ENCODE peak calls at places on chromosomes 4 and X, in seven cellular contexts. One of them, this sample, is unnamed.

GRCh38 chr4:40486534-40486933 is 143.1 kb downstream of the RBM47 start:
- DNase-seq in epithelial cell of proximal tubule: no peak
- DNase-seq in body of pancreas: no peak
- DNase-seq in CD4-positive, CD25-positive, alpha-beta regulatory T cell: no peak
- DNase-seq in fibroblast of lung: peak; percentile 50
- DNase-seq in H1: no peak
- DNase-seq in choroid plexus epithelial cell: peak; percentile 50
- DNase-seq in this sample: peak; percentile 17

GRCh38 chr4:104465201-104465600 is 29.5 kb downstream of the CXXC4 start:
- DNase-seq in epithelial cell of proximal tubule: no peak
- DNase-seq in body of pancreas: no peak
- DNase-seq in CD4-positive, CD25-positive, alpha-beta regulatory T cell: no peak
- DNase-seq in fibroblast of lung: peak; percentile 84
- DNase-seq in H1: no peak
- DNase-seq in choroid plexus epithelial cell: peak; percentile 1
- DNase-seq in this sample: no peak

GRCh38 chr4:54165011-54165410 is 64.1 kb upstream of the PDGFRA start:
- DNase-seq in epithelial cell of proximal tubule: no peak
- DNase-seq in body of pancreas: no peak
- DNase-seq in CD4-positive, CD25-positive, alpha-beta regulatory T cell: no peak
- DNase-seq in fibroblast of lung: no peak
- DNase-seq in H1: no peak
- DNase-seq in choroid plexus epithelial cell: no peak
- DNase-seq in this sample: peak; percentile 64

GRCh38 chr4:177595413-177595812 is 153.2 kb upstream of the AGA start:
- DNase-seq in epithelial cell of proximal tubule: no peak
- DNase-seq in body of pancreas: no peak
- DNase-seq in CD4-positive, CD25-positive, alpha-beta regulatory T cell: no peak
- DNase-seq in fibroblast of lung: no peak
- DNase-seq in H1: no peak
- DNase-seq in choroid plexus epithelial cell: no peak
- DNase-seq in this sample: no peak

GRCh38 chrX:47854474-47854873 is 17.8 kb downstream of the ZNF81 start:
- DNase-seq in epithelial cell of proximal tubule: no peak
- DNase-seq in body of pancreas: peak; percentile 24
- DNase-seq in CD4-positive, CD25-positive, alpha-beta regulatory T cell: peak; percentile 32
- DNase-seq in fibroblast of lung: peak; percentile 36
- DNase-seq in H1: peak; percentile 43
- DNase-seq in choroid plexus epithelial cell: peak; percentile 55
- DNase-seq in this sample: no peak

GRCh38 chr4:172657112-172657511 is 511.5 kb upstream of the GALNT7 start:
- DNase-seq in epithelial cell of proximal tubule: no peak
- DNase-seq in body of pancreas: no peak
- DNase-seq in CD4-positive, CD25-positive, alpha-beta regulatory T cell: no peak
- DNase-seq in fibroblast of lung: no peak
- DNase-seq in H1: no peak
- DNase-seq in choroid plexus epithelial cell: no peak
- DNase-seq in this sample: no peak

GRCh38 chr4:85773372-85773771 is 298.4 kb downstream of the ARHGAP24 start:
- DNase-seq in epithelial cell of proximal tubule: no peak
- DNase-seq in body of pancreas: no peak
- DNase-seq in CD4-positive, CD25-positive, alpha-beta regulatory T cell: no peak
- DNase-seq in fibroblast of lung: no peak
- DNase-seq in H1: no peak
- DNase-seq in choroid plexus epithelial cell: no peak
- DNase-seq in this sample: no peak

GRCh38 chr4:170990989-170991589 is 822.1 kb upstream of the GALNTL6 start:
- DNase-seq in epithelial cell of proximal tubule: peak; percentile 7
- DNase-seq in body of pancreas: peak; percentile 42
- DNase-seq in CD4-positive, CD25-positive, alpha-beta regulatory T cell: no peak
- DNase-seq in fibroblast of lung: no peak
- DNase-seq in H1: peak; percentile 55
- DNase-seq in choroid plexus epithelial cell: peak; percentile 55
- DNase-seq in this sample: no peak

GRCh38 chr4:124253080-124253479 is 459.5 kb downstream of the ANKRD50 start:
- DNase-seq in epithelial cell of proximal tubule: peak; percentile 18
- DNase-seq in body of pancreas: no peak
- DNase-seq in CD4-positive, CD25-positive, alpha-beta regulatory T cell: no peak
- DNase-seq in fibroblast of lung: no peak
- DNase-seq in H1: no peak
- DNase-seq in choroid plexus epithelial cell: no peak
- DNase-seq in this sample: no peak

GRCh38 chr4:64068096-64068495 is 341.2 kb downstream of the TECRL start:
- DNase-seq in epithelial cell of proximal tubule: no peak
- DNase-seq in body of pancreas: no peak
- DNase-seq in CD4-positive, CD25-positive, alpha-beta regulatory T cell: no peak
- DNase-seq in fibroblast of lung: no peak
- DNase-seq in H1: no peak
- DNase-seq in choroid plexus epithelial cell: no peak
- DNase-seq in this sample: no peak

GRCh38 chr4:52750819-52751348 is 341 bp downstream of the ERVMER34-1 start:
- DNase-seq in epithelial cell of proximal tubule: no peak
- DNase-seq in body of pancreas: peak; percentile 32
- DNase-seq in CD4-positive, CD25-positive, alpha-beta regulatory T cell: peak; percentile 2
- DNase-seq in fibroblast of lung: peak; percentile 8
- DNase-seq in H1: peak; percentile 77
- DNase-seq in choroid plexus epithelial cell: no peak
- DNase-seq in this sample: no peak

GRCh38 chrX:80511969-80512760 is 91.9 kb downstream of the TENT5D start:
- DNase-seq in epithelial cell of proximal tubule: no peak
- DNase-seq in body of pancreas: no peak
- DNase-seq in CD4-positive, CD25-positive, alpha-beta regulatory T cell: no peak
- DNase-seq in fibroblast of lung: no peak
- DNase-seq in H1: no peak
- DNase-seq in choroid plexus epithelial cell: no peak
- DNase-seq in this sample: peak; percentile 2

GRCh38 chr4:158814636-158815035 is 45.8 kb downstream of the FNIP2 start:
- DNase-seq in epithelial cell of proximal tubule: no peak
- DNase-seq in body of pancreas: no peak
- DNase-seq in CD4-positive, CD25-positive, alpha-beta regulatory T cell: no peak
- DNase-seq in fibroblast of lung: no peak
- DNase-seq in H1: no peak
- DNase-seq in choroid plexus epithelial cell: peak; percentile 84
- DNase-seq in this sample: peak; percentile 95

GRCh38 chrX:38811515-38812239 is 10.4 kb downstream of the MID1IP1 start:
- DNase-seq in epithelial cell of proximal tubule: no peak
- DNase-seq in body of pancreas: no peak
- DNase-seq in CD4-positive, CD25-positive, alpha-beta regulatory T cell: peak; percentile 49
- DNase-seq in fibroblast of lung: no peak
- DNase-seq in H1: no peak
- DNase-seq in choroid plexus epithelial cell: peak; percentile 52
- DNase-seq in this sample: peak; percentile 36

GRCh38 chr4:149961876-149962597 is 116.2 kb upstream of the DCLK2 start:
- DNase-seq in epithelial cell of proximal tubule: peak; percentile 53
- DNase-seq in body of pancreas: no peak
- DNase-seq in CD4-positive, CD25-positive, alpha-beta regulatory T cell: no peak
- DNase-seq in fibroblast of lung: peak; percentile 62
- DNase-seq in H1: no peak
- DNase-seq in choroid plexus epithelial cell: peak; percentile 81
- DNase-seq in this sample: peak; percentile 62

GRCh38 chrX:22629105-22629725 is 356.5 kb downstream of the CBLL2 start:
- DNase-seq in epithelial cell of proximal tubule: no peak
- DNase-seq in body of pancreas: no peak
- DNase-seq in CD4-positive, CD25-positive, alpha-beta regulatory T cell: no peak
- DNase-seq in fibroblast of lung: peak; percentile 80
- DNase-seq in H1: no peak
- DNase-seq in choroid plexus epithelial cell: peak; percentile 65
- DNase-seq in this sample: peak; percentile 77

GRCh38 chrX:72124540-72125201 is 7.0 kb downstream of the RTL5 start:
- DNase-seq in epithelial cell of proximal tubule: no peak
- DNase-seq in body of pancreas: no peak
- DNase-seq in CD4-positive, CD25-positive, alpha-beta regulatory T cell: no peak
- DNase-seq in fibroblast of lung: no peak
- DNase-seq in H1: no peak
- DNase-seq in choroid plexus epithelial cell: no peak
- DNase-seq in this sample: no peak

GRCh38 chrX:72120798-72121197 is 10.9 kb downstream of the RTL5 start:
- DNase-seq in epithelial cell of proximal tubule: no peak
- DNase-seq in body of pancreas: no peak
- DNase-seq in CD4-positive, CD25-positive, alpha-beta regulatory T cell: no peak
- DNase-seq in fibroblast of lung: no peak
- DNase-seq in H1: no peak
- DNase-seq in choroid plexus epithelial cell: no peak
- DNase-seq in this sample: peak; percentile 8

GRCh38 chrX:72123471-72124185 is 8.1 kb downstream of the RTL5 start:
- DNase-seq in epithelial cell of proximal tubule: no peak
- DNase-seq in body of pancreas: peak; percentile 50
- DNase-seq in CD4-positive, CD25-positive, alpha-beta regulatory T cell: no peak
- DNase-seq in fibroblast of lung: peak; percentile 38
- DNase-seq in H1: no peak
- DNase-seq in choroid plexus epithelial cell: peak; percentile 71
- DNase-seq in this sample: peak; percentile 22

GRCh38 chrX:72122621-72123275 is 9.0 kb downstream of the RTL5 start:
- DNase-seq in epithelial cell of proximal tubule: no peak
- DNase-seq in body of pancreas: no peak
- DNase-seq in CD4-positive, CD25-positive, alpha-beta regulatory T cell: no peak
- DNase-seq in fibroblast of lung: no peak
- DNase-seq in H1: no peak
- DNase-seq in choroid plexus epithelial cell: no peak
- DNase-seq in this sample: no peak

GRCh38 chrX:72121381-72121780 is 10.3 kb downstream of the RTL5 start:
- DNase-seq in epithelial cell of proximal tubule: no peak
- DNase-seq in body of pancreas: no peak
- DNase-seq in CD4-positive, CD25-positive, alpha-beta regulatory T cell: peak; percentile 60
- DNase-seq in fibroblast of lung: peak; percentile 87
- DNase-seq in H1: no peak
- DNase-seq in choroid plexus epithelial cell: peak; percentile 71
- DNase-seq in this sample: peak; percentile 77
- H3K4me3 ChIP-seq in epithelial cell of proximal tubule: no peak overlapping the region
- H3K4me3 ChIP-seq in body of pancreas: no peak overlapping the region
- H3K4me3 ChIP-seq in CD4-positive, CD25-positive, alpha-beta regulatory T cell: peak overlapping the region; percentile 53
- H3K4me3 ChIP-seq in fibroblast of lung: no peak overlapping the region
- H3K4me3 ChIP-seq in H1: no peak overlapping the region
- H3K4me3 ChIP-seq in choroid plexus epithelial cell: no peak overlapping the region
- H3K4me3 ChIP-seq in this sample: no peak overlapping the region

GRCh38 chr4:155494037-155494718 is 117.4 kb upstream of the MAP9 start:
- DNase-seq in epithelial cell of proximal tubule: no peak
- DNase-seq in body of pancreas: no peak
- DNase-seq in CD4-positive, CD25-positive, alpha-beta regulatory T cell: no peak
- DNase-seq in fibroblast of lung: no peak
- DNase-seq in H1: no peak
- DNase-seq in choroid plexus epithelial cell: no peak
- DNase-seq in this sample: no peak

GRCh38 chr4:155491336-155492131 is 114.8 kb upstream of the MAP9 start:
- DNase-seq in epithelial cell of proximal tubule: no peak
- DNase-seq in body of pancreas: no peak
- DNase-seq in CD4-positive, CD25-positive, alpha-beta regulatory T cell: no peak
- DNase-seq in fibroblast of lung: peak; percentile 55
- DNase-seq in H1: no peak
- DNase-seq in choroid plexus epithelial cell: peak; percentile 23
- DNase-seq in this sample: peak; percentile 18

GRCh38 chr4:155495572-155496293 is 119.0 kb upstream of the MAP9 start:
- DNase-seq in epithelial cell of proximal tubule: no peak
- DNase-seq in body of pancreas: no peak
- DNase-seq in CD4-positive, CD25-positive, alpha-beta regulatory T cell: no peak
- DNase-seq in fibroblast of lung: no peak
- DNase-seq in H1: no peak
- DNase-seq in choroid plexus epithelial cell: no peak
- DNase-seq in this sample: peak; percentile 9

GRCh38 chr4:155497306-155497705 is 120.5 kb upstream of the MAP9 start:
- DNase-seq in epithelial cell of proximal tubule: no peak
- DNase-seq in body of pancreas: no peak
- DNase-seq in CD4-positive, CD25-positive, alpha-beta regulatory T cell: no peak
- DNase-seq in fibroblast of lung: no peak
- DNase-seq in H1: no peak
- DNase-seq in choroid plexus epithelial cell: no peak
- DNase-seq in this sample: no peak

DNA sequence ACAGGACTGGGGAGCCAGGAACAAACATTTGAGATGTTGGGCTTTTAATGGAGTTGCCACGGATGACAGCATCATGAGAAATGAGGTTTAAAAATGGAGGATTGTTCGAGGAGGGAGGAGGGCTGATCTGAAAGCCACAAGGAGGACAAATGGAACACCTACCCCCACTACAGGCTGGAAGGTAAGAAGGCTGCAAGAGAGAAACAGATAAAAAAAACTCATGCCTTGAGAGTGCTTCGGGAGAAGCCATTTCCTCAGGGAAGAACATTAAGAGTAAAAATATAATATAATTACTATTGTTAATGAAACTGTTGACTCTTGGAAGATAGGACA is 119.5 kb upstream of the MAP9 start:
- DNase-seq in epithelial cell of proximal tubule: no peak
- DNase-seq in body of pancreas: no peak
- DNase-seq in CD4-positive, CD25-positive, alpha-beta regulatory T cell: no peak
- DNase-seq in fibroblast of lung: no peak
- DNase-seq in H1: no peak
- DNase-seq in choroid plexus epithelial cell: no peak
- DNase-seq in this sample: no peak
- H3K4me3 ChIP-seq in epithelial cell of proximal tubule: no peak overlapping the region
- H3K4me3 ChIP-seq in body of pancreas: no peak overlapping the region
- H3K4me3 ChIP-seq in CD4-positive, CD25-positive, alpha-beta regulatory T cell: no peak overlapping the region
- H3K4me3 ChIP-seq in fibroblast of lung: no peak overlapping the region
- H3K4me3 ChIP-seq in H1: no peak overlapping the region
- H3K4me3 ChIP-seq in choroid plexus epithelial cell: no peak overlapping the region
- H3K4me3 ChIP-seq in this sample: no peak overlapping the region

DNA sequence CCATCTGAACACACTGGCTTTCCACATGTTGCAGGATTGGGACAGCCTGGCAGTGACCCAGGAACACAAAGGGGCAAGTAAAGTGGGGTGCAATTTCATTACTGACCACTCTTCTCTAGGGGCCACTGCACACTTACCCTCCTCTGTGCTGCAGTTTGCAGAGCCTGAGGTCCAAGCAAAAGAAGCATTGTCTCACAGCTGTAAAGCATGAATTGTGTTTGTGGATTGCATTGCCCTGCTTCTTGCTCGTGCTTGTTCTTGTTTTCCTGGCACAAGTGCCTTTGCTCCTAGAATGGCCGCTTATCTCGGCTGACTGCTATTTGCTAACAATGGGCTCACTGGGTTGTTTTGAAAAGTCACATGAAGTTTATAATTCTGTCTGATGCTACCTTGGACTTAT is 209.1 kb upstream of the JADE1 start:
- DNase-seq in epithelial cell of proximal tubule: no peak
- DNase-seq in body of pancreas: peak; percentile 57
- DNase-seq in CD4-positive, CD25-positive, alpha-beta regulatory T cell: no peak
- DNase-seq in fibroblast of lung: peak; percentile 61
- DNase-seq in H1: peak; percentile 31
- DNase-seq in choroid plexus epithelial cell: peak; percentile 46
- DNase-seq in this sample: no peak
- H3K4me3 ChIP-seq in epithelial cell of proximal tubule: peak overlapping the region; percentile 1
- H3K4me3 ChIP-seq in body of pancreas: no peak overlapping the region
- H3K4me3 ChIP-seq in CD4-positive, CD25-positive, alpha-beta regulatory T cell: no peak overlapping the region
- H3K4me3 ChIP-seq in fibroblast of lung: no peak overlapping the region
- H3K4me3 ChIP-seq in H1: no peak overlapping the region
- H3K4me3 ChIP-seq in choroid plexus epithelial cell: no peak overlapping the region
- H3K4me3 ChIP-seq in this sample: no peak overlapping the region

DNA sequence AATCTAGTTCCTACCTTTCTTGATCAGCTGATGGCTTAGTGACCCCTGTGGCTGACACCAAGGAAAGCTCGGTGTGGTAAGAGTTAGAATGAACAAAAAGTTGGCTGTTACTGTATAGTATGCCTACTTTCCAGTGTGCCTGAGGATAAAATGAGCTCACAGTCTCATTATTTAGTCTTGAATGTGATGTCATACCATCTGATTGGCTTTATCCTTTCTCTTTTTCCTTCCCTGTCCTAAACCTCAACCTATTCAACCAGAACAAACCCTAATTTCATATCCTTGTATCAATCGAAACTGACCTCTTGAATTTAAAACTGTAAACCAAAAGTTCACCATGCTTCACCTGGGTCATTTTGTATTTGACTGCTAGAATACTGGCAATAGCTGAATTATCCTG is 156.4 kb downstream of the PPARGC1A start:
- DNase-seq in epithelial cell of proximal tubule: no peak
- DNase-seq in body of pancreas: no peak
- DNase-seq in CD4-positive, CD25-positive, alpha-beta regulatory T cell: no peak
- DNase-seq in fibroblast of lung: no peak
- DNase-seq in H1: no peak
- DNase-seq in choroid plexus epithelial cell: no peak
- DNase-seq in this sample: no peak
- H3K4me3 ChIP-seq in epithelial cell of proximal tubule: no peak overlapping the region
- H3K4me3 ChIP-seq in body of pancreas: no peak overlapping the region
- H3K4me3 ChIP-seq in CD4-positive, CD25-positive, alpha-beta regulatory T cell: no peak overlapping the region
- H3K4me3 ChIP-seq in fibroblast of lung: no peak overlapping the region
- H3K4me3 ChIP-seq in H1: no peak overlapping the region
- H3K4me3 ChIP-seq in choroid plexus epithelial cell: no peak overlapping the region
- H3K4me3 ChIP-seq in this sample: no peak overlapping the region

This sample was measured in astrocyte.